ENCODE peak calls at places on chromosomes 3 and 15, in five cellular contexts. T is B cell, C is IMR-90, H is mammary epithelial cell, U is fibroblast of lung. S is an unnamed sample.

GRCh38 chr3:170814822-170815221 is 55.2 kb downstream of the RPL22L1 start:
- DNase-seq in T (no peak), C (no peak), H (no peak), U (no peak), S (no peak)

GRCh38 chr3:42501321-42501680 is 1.1 kb upstream of the VIPR1 start:
- DNase-seq in T (no peak), C (no peak), H (no peak), U (no peak), S (no peak)

GRCh38 chr3:66220066-66220465 is 735 bp upstream of the SLC25A26 start:
- DNase-seq in T (peak), C (no peak), H (no peak), U (no peak), S (no peak)

GRCh38 chr3:195815169-195815771 is 3.5 kb upstream of the MUC4 start:
- DNase-seq in T (no peak), C (peak), H (peak), U (peak), S (no peak)

GRCh38 chr3:104868291-104868690 is 498.4 kb upstream of the ALCAM start:
- DNase-seq in T (no peak), C (no peak), H (no peak), U (no peak), S (no peak)

GRCh38 chr15:63763476-63764123 is 70.1 kb downstream of the HERC1 start:
- DNase-seq in T (no peak), C (peak), H (peak), U (peak), S (no peak)

GRCh38 chr3:38497026-38497425 is 886 bp downstream of the EXOG start:
- DNase-seq in T (no peak), C (peak), H (peak), U (peak), S (peak)

GRCh38 chr3:97764186-97765055 is at the start of gene ARL6:
- DNase-seq in T (peak), C (peak), H (peak), U (peak), S (peak)

GRCh38 chr3:40920041-40920440 is 279.3 kb upstream of the CTNNB1 start:
- DNase-seq in T (no peak), C (no peak), H (peak), U (peak), S (peak)

GRCh38 chr15:52101542-52102340 is 10.8 kb downstream of the BCL2L10 start:
- DNase-seq in T (peak), C (no peak), H (no peak), U (no peak), S (no peak)

GRCh38 chr3:41683666-41684350 is 278.1 kb downstream of the ULK4 start:
- DNase-seq in T (no peak), C (peak), H (peak), U (peak), S (peak)

GRCh38 chr3:5056005-5056391 is 66.1 kb upstream of the ARL8B start:
- DNase-seq in T (no peak), C (no peak), H (no peak), U (peak), S (no peak)

GRCh38 chr3:117248149-117248548 is 538.6 kb downstream of the TUSC7 start:
- DNase-seq in T (no peak), C (no peak), H (no peak), U (no peak), S (no peak)

GRCh38 chr3:46712191-46713047 is 5.2 kb downstream of the PRSS50 start:
- DNase-seq in T (no peak), C (no peak), H (no peak), U (no peak), S (no peak)

GRCh38 chr15:80105193-80105984 is 45.9 kb downstream of the ZFAND6 start:
- DNase-seq in T (no peak), C (peak), H (peak), U (peak), S (peak)

GRCh38 chr15:70260096-70260495 is 162.4 kb upstream of the TLE3 start:
- DNase-seq in T (no peak), C (no peak), H (no peak), U (no peak), S (no peak)

GRCh38 chr15:38563723-38564519 is 693 bp downstream of the RASGRP1 start:
- DNase-seq in T (peak), C (peak), H (peak), U (peak), S (peak)

GRCh38 chr3:65039754-65040210 is 352.0 kb upstream of the ADAMTS9 start:
- DNase-seq in T (no peak), C (no peak), H (peak), U (peak), S (peak)

GRCh38 chr15:89435346-89435745 is 61.0 kb downstream of the RHCG start:
- DNase-seq in T (no peak), C (no peak), H (no peak), U (no peak), S (no peak)

GRCh38 chr3:188111002-188111584 is 42.9 kb upstream of the LPP start:
- DNase-seq in T (no peak), C (no peak), H (no peak), U (peak), S (no peak)

GRCh38 chr3:177740270-177740669 is 543.0 kb upstream of the TBL1XR1 start:
- DNase-seq in T (no peak), C (no peak), H (no peak), U (no peak), S (no peak)

GRCh38 chr15:95300958-95301357 is 1029.5 kb upstream of the NR2F2 start:
- DNase-seq in T (no peak), C (peak), H (no peak), U (peak), S (peak)

GRCh38 chr3:11300970-11301369 is 28.8 kb downstream of the ATG7 start:
- DNase-seq in T (no peak), C (peak), H (no peak), U (peak), S (no peak)

GRCh38 chr15:28927043-28927442 is 41.3 kb downstream of the APBA2 start:
- DNase-seq in T (no peak), C (no peak), H (no peak), U (no peak), S (no peak)

GRCh38 chr15:40312370-40313158 is 4.8 kb upstream of the PLCB2 start:
- DNase-seq in T (no peak), C (no peak), H (no peak), U (no peak), S (no peak)

GRCh38 chr15:40310993-40311392 is 3.3 kb upstream of the PLCB2 start:
- DNase-seq in T (no peak), C (no peak), H (no peak), U (no peak), S (no peak)

GRCh38 chr15:40313531-40314398 is 6.0 kb upstream of the PLCB2 start:
- DNase-seq in T (peak), C (no peak), H (peak), U (no peak), S (peak)

GRCh38 chr15:40317580-40317979 is 5.9 kb upstream of the INAFM2 start:
- DNase-seq in T (no peak), C (no peak), H (no peak), U (no peak), S (no peak)

GRCh38 chr15:40314723-40315276 is 7.1 kb upstream of the PLCB2 start:
- DNase-seq in T (no peak), C (peak), H (peak), U (peak), S (peak)
- TF ChIP-seq CTCF in T (no peak), C (no peak), H (no peak), U (no peak), S (no peak)

GRCh38 chr3:57617739-57618138 is 20.6 kb upstream of the ARF4 start:
- DNase-seq in T (no peak), C (no peak), H (no peak), U (no peak), S (no peak)
- TF ChIP-seq CTCF in T (no peak), C (no peak), H (no peak), U (no peak), S (no peak)

DNA sequence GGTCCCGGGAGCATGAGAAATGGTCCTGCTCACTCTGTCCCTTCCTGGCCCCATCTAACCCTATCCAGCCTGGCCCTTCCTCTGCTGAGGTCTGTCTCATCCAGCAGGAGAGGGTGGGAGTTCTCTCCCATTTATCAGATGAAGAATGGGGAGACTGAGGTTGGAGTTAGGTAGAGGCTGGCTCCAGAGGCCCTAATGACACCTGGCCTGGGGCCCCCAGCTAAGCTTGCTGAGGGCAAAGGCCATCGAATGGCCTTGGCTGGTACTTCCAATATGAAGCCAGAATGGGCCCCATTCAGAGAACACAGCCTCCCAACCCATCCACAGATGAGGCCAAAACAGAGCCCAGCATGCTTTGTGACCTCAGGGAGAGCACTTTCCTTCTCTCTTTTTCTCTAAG is 1.4 kb downstream of the CAMK1 start:
- DNase-seq in T (no peak), C (no peak), H (no peak), U (no peak), S (no peak)
- TF ChIP-seq CTCF in T (no peak), C (no peak), H (no peak), U (no peak), S (no peak)

DNA sequence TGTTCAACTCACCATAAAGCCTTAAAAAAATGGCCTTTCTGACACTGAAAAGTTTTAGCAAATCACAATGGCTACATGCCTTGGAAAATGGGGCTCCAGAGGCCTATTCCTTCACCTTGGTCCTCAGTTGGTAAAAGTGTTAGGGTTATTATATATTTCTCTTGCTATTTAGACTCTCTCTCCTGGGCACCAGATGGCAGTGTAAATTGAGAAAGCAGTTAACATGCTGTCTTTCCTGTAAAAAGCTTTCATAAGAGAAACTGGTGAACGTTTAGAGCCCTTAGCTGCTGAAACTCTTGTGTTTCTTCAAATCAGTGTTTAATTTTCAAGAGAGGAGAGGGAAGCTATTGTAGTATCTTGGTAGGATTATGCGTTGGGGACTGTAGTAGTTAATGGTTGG is 89.9 kb downstream of the LRTM1 start:
- DNase-seq in T (no peak), C (peak), H (no peak), U (peak), S (peak)
- TF ChIP-seq CTCF in T (no peak), C (peak), H (peak), U (peak), S (peak)

GRCh38 chr15:98980899-98981228 is 26.7 kb downstream of the PGPEP1L start:
- DNase-seq in T (no peak), C (no peak), H (no peak), U (no peak), S (no peak)
- TF ChIP-seq CTCF in T (no peak), C (no peak), H (no peak), U (no peak), S (no peak)

GRCh38 chr3:73848173-73848751 is 223.5 kb upstream of the PDZRN3 start:
- DNase-seq in T (no peak), C (peak), H (peak), U (peak), S (peak)
- TF ChIP-seq CTCF in T (no peak), C (peak), H (peak), U (peak), S (peak)

GRCh38 chr3:96430019-96430541 is 384.3 kb upstream of the EPHA6 start:
- DNase-seq in T (no peak), C (no peak), H (no peak), U (no peak), S (no peak)

DNA sequence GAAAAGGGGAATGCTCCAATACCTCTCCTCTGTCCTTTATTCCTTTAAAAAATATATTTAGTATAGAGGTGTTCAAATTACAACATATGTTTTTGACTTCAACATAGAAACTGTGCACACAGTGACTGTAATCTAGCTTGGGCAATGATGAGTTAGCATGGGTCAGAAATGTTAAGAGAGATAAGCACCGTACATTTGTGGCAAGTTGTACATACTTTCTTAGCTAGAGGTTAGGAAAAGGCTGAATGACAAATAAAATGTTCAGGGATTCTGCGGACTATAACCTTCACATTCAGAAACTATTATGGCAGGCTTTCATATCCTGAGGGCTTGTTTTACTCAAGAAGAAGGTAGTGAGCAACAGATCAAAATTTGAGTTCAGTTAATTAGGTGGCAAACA is 379.8 kb upstream of the EPHA6 start:
- DNase-seq in T (no peak), C (no peak), H (no peak), U (no peak), S (no peak)
- TF ChIP-seq CTCF in T (no peak), C (no peak), H (no peak), U (no peak), S (no peak)

S was measured in MCF 10A.